ENCODE peak calls at places on chromosomes 13 and 19, in nine cellular contexts. B is cardiac fibroblast, U is NB4, J is lower lobe of right lung, Z is astrocyte, Y is Caco-2, V is pancreas, G is H7, M is foreskin fibroblast. H is an unnamed sample.

GRCh38 chr13:44834404-44834803 is 154.9 kb downstream of the NUFIP1 start:
- DNase-seq in B (no peak), U (no peak), J (no peak), Z (no peak), Y (no peak), V (no peak), G (no peak), M (no peak), H (no peak)

GRCh38 chr13:27264648-27265047 is 6.0 kb upstream of the RASL11A start:
- DNase-seq in B (no peak), U (no peak), J (no peak), Z (no peak), Y (no peak), V (no peak), G (no peak), M (no peak), H (no peak)

GRCh38 chr19:3538965-3539742 is at the start of gene TEKTIP1:
- DNase-seq in B (no peak), U (no peak), J (no peak), Z (no peak), Y (no peak), V (peak), G (peak), M (no peak), H (no peak)

GRCh38 chr13:74452881-74453280 is 318.7 kb upstream of the KLF12 start:
- DNase-seq in B (no peak), U (no peak), J (no peak), Z (no peak), Y (no peak), V (no peak), G (no peak), M (no peak), H (no peak)

GRCh38 chr13:20891768-20892167 is 10.8 kb downstream of the XPO4 start:
- DNase-seq in B (no peak), U (no peak), J (no peak), Z (no peak), Y (no peak), V (no peak), G (no peak), M (no peak), H (peak)

GRCh38 chr13:84571264-84571663 is 689.0 kb upstream of the SLITRK1 start:
- DNase-seq in B (no peak), U (peak), J (no peak), Z (no peak), Y (no peak), V (no peak), G (no peak), M (no peak), H (no peak)

GRCh38 chr19:35885225-35885624 is 15.1 kb downstream of the NFKBID start:
- DNase-seq in B (no peak), U (no peak), J (no peak), Z (no peak), Y (no peak), V (no peak), G (no peak), M (no peak), H (no peak)

GRCh38 chr13:94249512-94249911 is 230.0 kb downstream of the DCT start:
- DNase-seq in B (peak), U (no peak), J (no peak), Z (peak), Y (no peak), V (no peak), G (no peak), M (peak), H (no peak)

GRCh38 chr19:43329989-43330388 is 23.5 kb upstream of the CD177 start:
- DNase-seq in B (no peak), U (no peak), J (no peak), Z (no peak), Y (no peak), V (no peak), G (no peak), M (no peak), H (no peak)

GRCh38 chr19:39150235-39150634 is 24.6 kb downstream of the PAK4 start:
- DNase-seq in B (no peak), U (no peak), J (no peak), Z (no peak), Y (no peak), V (no peak), G (no peak), M (no peak), H (no peak)

GRCh38 chr13:93328943-93329342 is 102.3 kb downstream of the GPC6 start:
- DNase-seq in B (no peak), U (no peak), J (no peak), Z (no peak), Y (no peak), V (no peak), G (no peak), M (no peak), H (no peak)

GRCh38 chr19:47019431-47020041 is at the start of gene NPAS1:
- DNase-seq in B (no peak), U (peak), J (no peak), Z (no peak), Y (no peak), V (no peak), G (peak), M (no peak), H (no peak)

GRCh38 chr19:58352760-58353671 is at the start of gene A1BG:
- DNase-seq in B (no peak), U (no peak), J (peak), Z (no peak), Y (no peak), V (no peak), G (peak), M (no peak), H (no peak)

GRCh38 chr19:3368848-3369336 is 2.5 kb downstream of the NFIC start:
- DNase-seq in B (peak), U (no peak), J (no peak), Z (no peak), Y (no peak), V (no peak), G (no peak), M (peak), H (no peak)

GRCh38 chr13:113853518-113854237 is 10.2 kb downstream of the GAS6 start:
- DNase-seq in B (peak), U (no peak), J (peak), Z (no peak), Y (no peak), V (peak), G (peak), M (no peak), H (no peak)

GRCh38 chr13:44934724-44935123 is 54.5 kb downstream of the NUFIP1 start:
- DNase-seq in B (peak), U (peak), J (no peak), Z (peak), Y (no peak), V (no peak), G (no peak), M (peak), H (no peak)

GRCh38 chr13:25378528-25378927 is 6.8 kb downstream of the ATP8A2 start:
- DNase-seq in B (no peak), U (no peak), J (no peak), Z (no peak), Y (no peak), V (no peak), G (no peak), M (no peak), H (no peak)

GRCh38 chr13:66689628-66690027 is 540.5 kb downstream of the PCDH9 start:
- DNase-seq in B (peak), U (no peak), J (no peak), Z (peak), Y (no peak), V (no peak), G (no peak), M (no peak), H (no peak)

GRCh38 chr19:11971045-11971444 is 6.2 kb downstream of the ZNF763 start:
- DNase-seq in B (no peak), U (peak), J (no peak), Z (no peak), Y (no peak), V (no peak), G (no peak), M (no peak), H (no peak)

GRCh38 chr13:102724923-102725322 is 30.1 kb upstream of the METTL21C start:
- DNase-seq in B (peak), U (peak), J (no peak), Z (peak), Y (no peak), V (no peak), G (no peak), M (peak), H (peak)

GRCh38 chr13:19672990-19673389 is 39.5 kb downstream of the MPHOSPH8 start:
- DNase-seq in B (no peak), U (no peak), J (no peak), Z (no peak), Y (no peak), V (no peak), G (no peak), M (no peak), H (no peak)

GRCh38 chr19:35207391-35207871 is 21.1 kb downstream of the FAM187B start:
- DNase-seq in B (no peak), U (no peak), J (no peak), Z (no peak), Y (no peak), V (no peak), G (no peak), M (no peak), H (no peak)

GRCh38 chr13:40345654-40346372 is 320.6 kb downstream of the FOXO1 start:
- DNase-seq in B (no peak), U (no peak), J (no peak), Z (no peak), Y (no peak), V (no peak), G (peak), M (no peak), H (no peak)

GRCh38 chr13:79710376-79710775 is 229.4 kb downstream of the NDFIP2 start:
- DNase-seq in B (peak), U (no peak), J (no peak), Z (peak), Y (no peak), V (no peak), G (no peak), M (peak), H (no peak)

GRCh38 chr19:18118420-18119242 is 21.1 kb downstream of the MAST3 start:
- DNase-seq in B (peak), U (no peak), J (no peak), Z (no peak), Y (no peak), V (no peak), G (peak), M (no peak), H (no peak)

GRCh38 chr13:103030776-103031175 is 35.4 kb downstream of the SLC10A2 start:
- DNase-seq in B (no peak), U (no peak), J (no peak), Z (no peak), Y (no peak), V (no peak), G (no peak), M (no peak), H (no peak)

GRCh38 chr19:23906835-23907234 is 7.9 kb upstream of the ZNF726 start:
- DNase-seq in B (no peak), U (no peak), J (no peak), Z (no peak), Y (no peak), V (no peak), G (no peak), M (no peak), H (no peak)

GRCh38 chr13:46022476-46022875 is 30.1 kb downstream of the ZC3H13 start:
- DNase-seq in B (peak), U (no peak), J (no peak), Z (no peak), Y (no peak), V (no peak), G (no peak), M (no peak), H (no peak)

GRCh38 chr19:7731615-7732014 is 295 bp downstream of the CLEC4G start:
- DNase-seq in B (no peak), U (no peak), J (no peak), Z (no peak), Y (no peak), V (no peak), G (no peak), M (no peak), H (no peak)

GRCh38 chr19:9008667-9009066 is 1.5 kb downstream of the MUC16 start:
- DNase-seq in B (no peak), U (no peak), J (no peak), Z (no peak), Y (no peak), V (no peak), G (no peak), M (no peak), H (no peak)

GRCh38 chr13:94967183-94968039 is 255.1 kb upstream of the SOX21 start:
- DNase-seq in B (peak), U (peak), J (no peak), Z (no peak), Y (no peak), V (peak), G (peak), M (no peak), H (no peak)

GRCh38 chr13:37492741-37493514 is 105.6 kb downstream of the POSTN start:
- DNase-seq in B (peak), U (no peak), J (no peak), Z (peak), Y (no peak), V (no peak), G (no peak), M (peak), H (no peak)

GRCh38 chr13:20446405-20446804 is 79.3 kb downstream of the CRYL1 start:
- DNase-seq in B (no peak), U (no peak), J (no peak), Z (no peak), Y (no peak), V (no peak), G (no peak), M (no peak), H (no peak)

GRCh38 chr19:47271949-47272348 is 2.7 kb upstream of the INAFM1 start:
- DNase-seq in B (no peak), U (peak), J (no peak), Z (no peak), Y (no peak), V (peak), G (peak), M (no peak), H (no peak)

GRCh38 chr19:32542477-32543106 is 38.4 kb upstream of the PDCD5 start:
- DNase-seq in B (no peak), U (no peak), J (no peak), Z (no peak), Y (no peak), V (no peak), G (no peak), M (no peak), H (no peak)
- H3K4me3 ChIP-seq in B (no peak), U (no peak), J (no peak), Z (no peak), Y (no peak), V (no peak), G (no peak), M (no peak), H (no peak)

GRCh38 chr19:50417138-50417849 is 1.4 kb upstream of the SPIB start:
- DNase-seq in B (no peak), U (no peak), J (no peak), Z (no peak), Y (no peak), V (peak), G (peak), M (no peak), H (no peak)

GRCh38 chr19:50416034-50416814 is 2.5 kb upstream of the SPIB start:
- DNase-seq in B (no peak), U (no peak), J (no peak), Z (no peak), Y (no peak), V (peak), G (peak), M (no peak), H (no peak)

GRCh38 chr19:50414850-50415660 is 3.7 kb upstream of the SPIB start:
- DNase-seq in B (peak), U (peak), J (peak), Z (peak), Y (peak), V (peak), G (peak), M (peak), H (peak)

GRCh38 chr19:50416815-50417137 is 2.0 kb upstream of the SPIB start:
- DNase-seq in B (no peak), U (no peak), J (no peak), Z (no peak), Y (no peak), V (no peak), G (no peak), M (no peak), H (no peak)

DNA sequence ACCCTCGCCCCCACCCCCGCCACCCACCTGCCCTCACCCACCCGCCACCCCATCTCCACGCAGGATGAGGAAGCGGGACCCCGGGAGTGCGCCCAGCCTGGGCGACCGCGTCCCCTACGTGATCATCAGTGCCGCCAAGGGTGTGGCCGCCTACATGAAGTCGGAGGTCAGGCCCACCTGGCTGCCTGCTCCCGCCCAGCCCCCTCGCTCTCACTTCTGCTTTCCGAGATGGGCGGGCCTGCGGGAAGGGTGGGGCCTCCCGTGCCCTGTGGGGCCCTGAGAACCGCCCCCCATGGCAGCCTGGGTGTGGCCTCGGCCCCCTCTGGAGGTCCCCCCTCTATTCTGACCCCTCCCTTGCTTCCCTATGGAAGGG is 3.1 kb upstream of the SPIB start:
- DNase-seq in B (no peak), U (peak), J (peak), Z (no peak), Y (no peak), V (no peak), G (peak), M (no peak), H (no peak)
- H3K4me3 ChIP-seq in B (no peak), U (no peak), J (no peak), Z (no peak), Y (no peak), V (no peak), G (no peak), M (no peak), H (no peak)

GRCh38 chr19:2014731-2015610 is 543 bp downstream of the BTBD2 start:
- DNase-seq in B (no peak), U (peak), J (peak), Z (no peak), Y (no peak), V (peak), G (peak), M (no peak), H (no peak)
- H3K4me3 ChIP-seq in B (peak), U (peak), J (peak), Z (peak), Y (peak), V (peak), G (peak), M (peak), H (peak)

DNA sequence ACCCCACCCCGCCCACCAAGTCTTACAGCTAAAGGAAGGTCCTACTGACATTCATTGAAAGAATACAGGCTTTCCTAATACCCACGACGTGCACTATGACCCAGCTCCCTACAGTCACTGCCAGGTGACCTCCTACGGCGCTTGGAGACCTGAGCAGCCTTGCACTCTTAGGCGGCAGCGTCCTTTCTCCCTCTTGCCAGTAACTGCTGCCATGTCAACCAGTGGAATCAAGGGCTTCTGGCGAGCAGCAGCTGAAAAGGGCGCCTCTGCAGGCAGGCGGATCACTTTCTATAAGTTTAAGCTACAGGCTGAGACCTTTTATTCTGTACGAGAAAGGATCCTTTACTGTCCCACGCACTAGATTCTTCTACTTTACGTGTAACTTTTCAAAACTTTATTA is 2.0 kb downstream of the KCTD12 start:
- DNase-seq in B (peak), U (peak), J (peak), Z (no peak), Y (no peak), V (peak), G (peak), M (peak), H (no peak)
- H3K4me3 ChIP-seq in B (peak), U (no peak), J (peak), Z (peak), Y (no peak), V (peak), G (peak), M (peak), H (no peak)

GRCh38 chr19:4582112-4582553 is 22.6 kb upstream of the SEMA6B start:
- DNase-seq in B (no peak), U (no peak), J (no peak), Z (peak), Y (no peak), V (no peak), G (no peak), M (no peak), H (no peak)

GRCh38 chr19:4582980-4583842 is 23.7 kb upstream of the SEMA6B start:
- DNase-seq in B (no peak), U (no peak), J (no peak), Z (no peak), Y (no peak), V (no peak), G (peak), M (no peak), H (no peak)

GRCh38 chr19:4584670-4585460 is 25.4 kb upstream of the SEMA6B start:
- DNase-seq in B (no peak), U (no peak), J (no peak), Z (no peak), Y (no peak), V (no peak), G (peak), M (no peak), H (no peak)

GRCh38 chr19:4585556-4585955 is 26.1 kb upstream of the SEMA6B start:
- DNase-seq in B (no peak), U (no peak), J (no peak), Z (no peak), Y (no peak), V (no peak), G (peak), M (no peak), H (no peak)

DNA sequence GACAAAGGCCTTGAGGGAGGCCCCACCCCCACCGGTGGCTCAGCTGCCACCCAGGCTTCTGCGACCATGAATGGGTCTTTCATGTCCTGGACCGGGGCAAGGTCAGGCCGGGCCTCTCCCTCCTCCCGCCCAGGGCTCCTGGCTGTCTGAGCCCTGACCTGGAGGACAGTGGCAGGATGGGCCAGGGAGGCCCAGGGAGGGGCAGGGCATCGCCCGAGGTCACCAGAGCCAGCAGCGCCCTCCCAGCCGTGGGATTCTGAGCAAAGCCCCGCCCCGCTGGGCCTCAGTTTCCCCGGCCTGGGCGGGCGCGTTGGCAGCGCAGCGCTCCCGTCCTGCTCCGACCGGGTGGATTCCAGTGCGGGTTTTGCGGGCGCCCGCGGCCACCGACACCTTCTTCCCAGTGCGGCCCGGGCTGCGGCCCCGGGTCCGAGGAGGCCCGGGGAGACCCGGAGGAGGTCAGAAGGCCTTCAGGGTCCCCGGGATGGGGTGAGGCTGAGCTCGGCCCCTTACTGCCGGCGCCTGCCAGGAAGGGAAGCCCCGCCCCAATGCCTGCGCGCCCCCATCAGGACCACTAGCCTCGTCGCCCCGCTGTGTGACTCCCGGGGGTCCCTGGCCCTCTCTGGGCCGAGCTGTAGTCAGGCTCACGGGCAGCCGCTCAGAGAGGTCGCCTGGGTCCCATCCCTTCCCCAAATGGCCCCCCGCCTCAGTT is 24.6 kb upstream of the SEMA6B start:
- DNase-seq in B (peak), U (peak), J (no peak), Z (peak), Y (no peak), V (no peak), G (peak), M (no peak), H (peak)
- H3K4me3 ChIP-seq in B (peak), U (no peak), J (peak), Z (peak), Y (peak), V (peak), G (peak), M (peak), H (peak)